ENCODE peak calls at places on chromosomes 6 and 20, in five cellular contexts. One of them, this sample, is unnamed.
A peak's percentile ranks its signal among the peaks of the same experiment; 100 is the strongest.

GRCh38 chr20:25476106-25477105 is 68.9 kb downstream of the GINS1 start:
- DNase-seq in A549: no peak
- DNase-seq in tibial artery: no peak
- DNase-seq in astrocyte of the cerebellum: no peak
- DNase-seq in lower leg skin: no peak
- DNase-seq in this sample: no peak

GRCh38 chr6:68559716-68560115 is 75.4 kb upstream of the ADGRB3 start:
- DNase-seq in A549: no peak
- DNase-seq in tibial artery: no peak
- DNase-seq in astrocyte of the cerebellum: peak; percentile 47
- DNase-seq in lower leg skin: no peak
- DNase-seq in this sample: no peak

GRCh38 chr6:88725111-88725711 is 238.2 kb downstream of the RNGTT start:
- DNase-seq in A549: no peak
- DNase-seq in tibial artery: peak; percentile 22
- DNase-seq in astrocyte of the cerebellum: peak; percentile 91
- DNase-seq in lower leg skin: no peak
- DNase-seq in this sample: no peak

GRCh38 chr6:53159558-53159957 is 10.9 kb upstream of the GCM1 start:
- DNase-seq in A549: peak; percentile 12
- DNase-seq in tibial artery: no peak
- DNase-seq in astrocyte of the cerebellum: no peak
- DNase-seq in lower leg skin: no peak
- DNase-seq in this sample: no peak

GRCh38 chr20:62921119-62921687 is 5.1 kb downstream of the DIDO1 start:
- DNase-seq in A549: peak; percentile 82
- DNase-seq in tibial artery: no peak
- DNase-seq in astrocyte of the cerebellum: no peak
- DNase-seq in lower leg skin: no peak
- DNase-seq in this sample: no peak

GRCh38 chr6:72825265-72825918 is 203.5 kb downstream of the KCNQ5 start:
- DNase-seq in A549: no peak
- DNase-seq in tibial artery: no peak
- DNase-seq in astrocyte of the cerebellum: peak; percentile 20
- DNase-seq in lower leg skin: no peak
- DNase-seq in this sample: no peak

GRCh38 chr20:2144850-2145249 is 43.2 kb downstream of the STK35 start:
- DNase-seq in A549: no peak
- DNase-seq in tibial artery: no peak
- DNase-seq in astrocyte of the cerebellum: no peak
- DNase-seq in lower leg skin: no peak
- DNase-seq in this sample: no peak

GRCh38 chr6:134674562-134674961 is 275.3 kb downstream of the ALDH8A1 start:
- DNase-seq in A549: no peak
- DNase-seq in tibial artery: no peak
- DNase-seq in astrocyte of the cerebellum: no peak
- DNase-seq in lower leg skin: no peak
- DNase-seq in this sample: no peak

GRCh38 chr6:165204807-165205545 is 104.4 kb downstream of the C6orf118 start:
- DNase-seq in A549: no peak
- DNase-seq in tibial artery: no peak
- DNase-seq in astrocyte of the cerebellum: no peak
- DNase-seq in lower leg skin: no peak
- DNase-seq in this sample: no peak

GRCh38 chr6:2665169-2666070 is 85.3 kb downstream of the MYLK4 start:
- DNase-seq in A549: no peak
- DNase-seq in tibial artery: no peak
- DNase-seq in astrocyte of the cerebellum: no peak
- DNase-seq in lower leg skin: no peak
- DNase-seq in this sample: no peak

GRCh38 chr6:20033697-20034407 is 178.4 kb downstream of the MBOAT1 start:
- DNase-seq in A549: no peak
- DNase-seq in tibial artery: no peak
- DNase-seq in astrocyte of the cerebellum: no peak
- DNase-seq in lower leg skin: no peak
- DNase-seq in this sample: no peak

GRCh38 chr6:125957845-125958244 is 1.3 kb downstream of the HINT3 start:
- DNase-seq in A549: no peak
- DNase-seq in tibial artery: peak; percentile 38
- DNase-seq in astrocyte of the cerebellum: no peak
- DNase-seq in lower leg skin: no peak
- DNase-seq in this sample: no peak

GRCh38 chr6:37713529-37714119 is 15.9 kb upstream of the MDGA1 start:
- DNase-seq in A549: no peak
- DNase-seq in tibial artery: no peak
- DNase-seq in astrocyte of the cerebellum: no peak
- DNase-seq in lower leg skin: no peak
- DNase-seq in this sample: no peak

GRCh38 chr6:56378507-56378906 is 131.1 kb upstream of the COL21A1 start:
- DNase-seq in A549: no peak
- DNase-seq in tibial artery: no peak
- DNase-seq in astrocyte of the cerebellum: no peak
- DNase-seq in lower leg skin: no peak
- DNase-seq in this sample: no peak

GRCh38 chr6:3885262-3886036 is 36.3 kb downstream of the FAM50B start:
- DNase-seq in A549: peak; percentile 23
- DNase-seq in tibial artery: no peak
- DNase-seq in astrocyte of the cerebellum: no peak
- DNase-seq in lower leg skin: peak; percentile 59
- DNase-seq in this sample: no peak

GRCh38 chr6:44470106-44470446 is 82.6 kb downstream of the CDC5L start:
- DNase-seq in A549: no peak
- DNase-seq in tibial artery: no peak
- DNase-seq in astrocyte of the cerebellum: no peak
- DNase-seq in lower leg skin: peak; percentile 82
- DNase-seq in this sample: no peak

GRCh38 chr6:136037885-136038460 is 186.5 kb downstream of the PDE7B start:
- DNase-seq in A549: no peak
- DNase-seq in tibial artery: no peak
- DNase-seq in astrocyte of the cerebellum: peak; percentile 40
- DNase-seq in lower leg skin: no peak
- DNase-seq in this sample: no peak

GRCh38 chr6:147508073-147508870 is at the start of gene SAMD5:
- DNase-seq in A549: peak; percentile 36
- DNase-seq in tibial artery: peak; percentile 24
- DNase-seq in astrocyte of the cerebellum: no peak
- DNase-seq in lower leg skin: peak; percentile 85
- DNase-seq in this sample: no peak

GRCh38 chr6:32854376-32855178 is 585 bp downstream of the PSMB9 start:
- DNase-seq in A549: peak; percentile 18
- DNase-seq in tibial artery: peak; percentile 38
- DNase-seq in astrocyte of the cerebellum: no peak
- DNase-seq in lower leg skin: no peak
- DNase-seq in this sample: no peak

GRCh38 chr6:85483861-85484260 is 34.0 kb downstream of the NT5E start:
- DNase-seq in A549: no peak
- DNase-seq in tibial artery: no peak
- DNase-seq in astrocyte of the cerebellum: no peak
- DNase-seq in lower leg skin: no peak
- DNase-seq in this sample: no peak

GRCh38 chr20:46872315-46873211 is 22.1 kb upstream of the EYA2 start:
- DNase-seq in A549: no peak
- DNase-seq in tibial artery: no peak
- DNase-seq in astrocyte of the cerebellum: no peak
- DNase-seq in lower leg skin: no peak
- DNase-seq in this sample: no peak

GRCh38 chr6:18119236-18119635 is 3.2 kb downstream of the NHLRC1 start:
- DNase-seq in A549: no peak
- DNase-seq in tibial artery: no peak
- DNase-seq in astrocyte of the cerebellum: no peak
- DNase-seq in lower leg skin: no peak
- DNase-seq in this sample: no peak

GRCh38 chr6:21648475-21649050 is 55.0 kb downstream of the SOX4 start:
- DNase-seq in A549: no peak
- DNase-seq in tibial artery: no peak
- DNase-seq in astrocyte of the cerebellum: no peak
- DNase-seq in lower leg skin: no peak
- DNase-seq in this sample: no peak

GRCh38 chr6:19757036-19757435 is 80.1 kb upstream of the ID4 start:
- DNase-seq in A549: no peak
- DNase-seq in tibial artery: no peak
- DNase-seq in astrocyte of the cerebellum: peak; percentile 11
- DNase-seq in lower leg skin: no peak
- DNase-seq in this sample: no peak

GRCh38 chr20:38246357-38247165 is 14.0 kb downstream of the KIAA1755 start:
- DNase-seq in A549: no peak
- DNase-seq in tibial artery: no peak
- DNase-seq in astrocyte of the cerebellum: no peak
- DNase-seq in lower leg skin: no peak
- DNase-seq in this sample: no peak

GRCh38 chr20:18055261-18055660 is 2.5 kb downstream of the OVOL2 start:
- DNase-seq in A549: no peak
- DNase-seq in tibial artery: no peak
- DNase-seq in astrocyte of the cerebellum: no peak
- DNase-seq in lower leg skin: no peak
- DNase-seq in this sample: no peak

GRCh38 chr20:46215913-46216707 is 92.2 kb downstream of the CDH22 start:
- DNase-seq in A549: peak; percentile 70
- DNase-seq in tibial artery: no peak
- DNase-seq in astrocyte of the cerebellum: peak; percentile 19
- DNase-seq in lower leg skin: no peak
- DNase-seq in this sample: no peak

GRCh38 chr6:5930143-5930770 is 76.5 kb downstream of the NRN1 start:
- DNase-seq in A549: no peak
- DNase-seq in tibial artery: no peak
- DNase-seq in astrocyte of the cerebellum: no peak
- DNase-seq in lower leg skin: no peak
- DNase-seq in this sample: no peak

DNA sequence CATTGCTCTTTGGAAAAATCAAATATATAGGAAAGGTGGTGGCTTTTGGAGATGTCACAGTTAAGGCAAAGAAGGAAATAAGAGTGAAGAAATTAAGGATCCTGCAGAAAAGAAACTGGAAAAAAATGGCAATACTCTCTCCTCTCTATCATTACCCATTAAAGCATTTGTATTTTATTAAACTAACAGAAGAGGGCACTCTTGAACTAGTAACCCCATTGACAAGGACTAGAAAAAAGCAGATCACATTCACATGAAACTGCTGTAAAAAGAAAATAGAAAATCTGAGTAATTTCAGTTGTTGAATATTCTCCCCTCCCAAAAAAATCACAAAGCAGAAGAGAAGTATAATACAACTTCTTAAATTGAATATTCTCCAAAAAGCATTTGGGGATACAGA is 104.1 kb upstream of the SLC35B3 start:
- DNase-seq in A549: no peak
- DNase-seq in tibial artery: no peak
- DNase-seq in astrocyte of the cerebellum: no peak
- DNase-seq in lower leg skin: no peak
- DNase-seq in this sample: no peak
- TF ChIP-seq CTCF in A549: no peak
- TF ChIP-seq CTCF in tibial artery: no peak
- TF ChIP-seq CTCF in astrocyte of the cerebellum: no peak
- TF ChIP-seq CTCF in lower leg skin: no peak
- TF ChIP-seq CTCF in this sample: no peak

GRCh38 chr6:815348-815738 is 122.4 kb upstream of the EXOC2 start:
- DNase-seq in A549: no peak
- DNase-seq in tibial artery: no peak
- DNase-seq in astrocyte of the cerebellum: no peak
- DNase-seq in lower leg skin: no peak
- DNase-seq in this sample: no peak
- TF ChIP-seq CTCF in A549: no peak
- TF ChIP-seq CTCF in tibial artery: no peak
- TF ChIP-seq CTCF in astrocyte of the cerebellum: peak; percentile 4
- TF ChIP-seq CTCF in lower leg skin: no peak
- TF ChIP-seq CTCF in this sample: no peak

DNA sequence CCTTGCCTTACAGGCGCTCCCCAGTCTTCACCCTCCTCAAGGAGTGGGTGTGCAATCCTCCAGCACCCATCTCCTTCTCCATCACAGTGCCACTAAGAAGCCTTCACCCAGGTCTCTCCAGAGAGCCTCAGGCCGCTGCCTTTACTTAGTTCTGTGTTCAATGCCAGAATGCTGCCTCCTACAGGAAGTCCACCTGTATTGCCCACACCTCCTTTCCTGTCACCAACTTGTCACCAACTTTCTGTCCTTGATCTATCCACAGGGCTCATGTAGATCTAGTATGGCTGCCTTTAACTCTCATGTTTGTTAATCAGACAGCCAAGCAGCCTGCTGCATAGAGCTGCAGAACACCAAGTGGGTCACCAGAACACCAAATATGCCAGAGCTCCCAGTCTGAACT is 546 bp upstream of the LST1 start:
- DNase-seq in A549: no peak
- DNase-seq in tibial artery: no peak
- DNase-seq in astrocyte of the cerebellum: no peak
- DNase-seq in lower leg skin: peak; percentile 74
- DNase-seq in this sample: no peak
- TF ChIP-seq CTCF in A549: peak; percentile 23
- TF ChIP-seq CTCF in tibial artery: no peak
- TF ChIP-seq CTCF in astrocyte of the cerebellum: peak; percentile 13
- TF ChIP-seq CTCF in lower leg skin: no peak
- TF ChIP-seq CTCF in this sample: peak; percentile 60

DNA sequence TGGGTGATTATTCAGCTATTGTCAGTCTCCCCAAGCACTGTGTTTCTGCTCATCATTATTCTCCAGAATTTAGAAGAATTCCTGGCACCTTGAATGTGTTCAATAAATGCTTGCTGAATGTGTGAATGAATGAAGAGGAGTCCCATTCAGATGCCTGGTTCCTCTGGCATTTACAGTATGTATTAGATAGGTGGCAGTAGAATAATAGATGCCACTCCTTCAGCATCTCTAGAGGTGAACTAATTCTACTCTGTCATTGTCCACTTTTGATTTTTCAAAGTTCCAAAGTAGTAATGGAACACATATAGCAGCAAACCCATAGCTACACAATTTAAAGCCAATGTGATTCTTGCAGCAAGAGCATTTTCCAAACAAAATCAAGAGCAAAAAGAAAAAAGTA is 118.9 kb upstream of the CEP162 start:
- DNase-seq in A549: no peak
- DNase-seq in tibial artery: no peak
- DNase-seq in astrocyte of the cerebellum: no peak
- DNase-seq in lower leg skin: no peak
- DNase-seq in this sample: no peak
- TF ChIP-seq CTCF in A549: no peak
- TF ChIP-seq CTCF in tibial artery: peak; percentile 18
- TF ChIP-seq CTCF in astrocyte of the cerebellum: no peak
- TF ChIP-seq CTCF in lower leg skin: no peak
- TF ChIP-seq CTCF in this sample: no peak

DNA sequence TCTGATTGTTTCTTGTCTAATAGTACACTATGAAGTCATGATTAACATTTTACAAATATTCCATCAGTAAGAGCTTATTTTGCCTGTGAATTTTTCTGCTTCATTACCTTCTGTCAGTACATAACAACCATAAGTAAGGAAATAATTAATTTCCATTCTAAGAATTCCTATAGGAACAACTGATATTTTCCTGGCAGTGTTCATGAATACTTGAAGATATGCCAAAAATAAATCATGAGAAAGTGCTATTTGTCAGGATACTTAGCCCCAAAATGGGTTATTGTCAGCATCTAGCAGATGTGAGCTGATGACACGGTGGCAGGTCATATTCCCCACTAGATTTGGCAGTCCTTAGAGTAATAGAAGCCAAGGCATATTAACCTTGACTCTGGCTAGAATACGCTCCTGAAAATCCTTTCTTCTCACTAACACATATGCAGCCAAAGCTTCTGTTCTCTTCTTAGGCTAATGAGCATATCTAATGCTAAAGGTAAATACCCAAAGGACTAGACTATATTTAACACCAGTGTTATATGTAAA is 43.2 kb upstream of the CRISP1 start:
- DNase-seq in A549: no peak
- DNase-seq in tibial artery: no peak
- DNase-seq in astrocyte of the cerebellum: no peak
- DNase-seq in lower leg skin: no peak
- DNase-seq in this sample: no peak
- TF ChIP-seq CTCF in A549: no peak
- TF ChIP-seq CTCF in tibial artery: no peak
- TF ChIP-seq CTCF in astrocyte of the cerebellum: no peak
- TF ChIP-seq CTCF in lower leg skin: no peak
- TF ChIP-seq CTCF in this sample: no peak